ENCODE peak calls at places on chromosomes 4 and X, in four cellular contexts. V is H9, G is H1, O is IMR-90. U is an unnamed sample. For H3K27me3, the result is how much of the 10 kb centered on the place peaks cover.

GRCh38 chrX:93120805-93121204 is 552.6 kb downstream of the NAP1L3 start:
- DNase-seq in V (no peak), G (no peak), O (no peak), U (no peak)

GRCh38 chr4:180261346-180261745 is 1981.9 kb upstream of the TENM3 start:
- DNase-seq in V (no peak), G (no peak), O (no peak), U (peak)

GRCh38 chrX:44843318-44843702 is 511 bp upstream of the DUSP21 start:
- DNase-seq in V (no peak), G (no peak), O (no peak), U (no peak)

GRCh38 chr4:41745292-41746024 is 3.1 kb downstream of the PHOX2B start:
- DNase-seq in V (peak), G (peak), O (no peak), U (peak)

GRCh38 chr4:138308421-138308820 is 66.3 kb upstream of the SLC7A11 start:
- DNase-seq in V (no peak), G (no peak), O (peak), U (no peak)

GRCh38 chr4:13860126-13860525 is 232.6 kb upstream of the BOD1L1 start:
- DNase-seq in V (no peak), G (no peak), O (no peak), U (peak)

GRCh38 chr4:121421594-121421993 is 40.8 kb upstream of the QRFPR start:
- DNase-seq in V (no peak), G (no peak), O (no peak), U (peak)

GRCh38 chrX:151776113-151776790 is 41.7 kb downstream of the CNGA2 start:
- DNase-seq in V (peak), G (no peak), O (no peak), U (peak)

GRCh38 chr4:44446801-44447562 is 1.6 kb downstream of the KCTD8 start:
- DNase-seq in V (peak), G (peak), O (no peak), U (peak)

GRCh38 chr4:164442167-164442566 is 311.8 kb upstream of the SMIM31 start:
- DNase-seq in V (no peak), G (no peak), O (peak), U (no peak)

GRCh38 chr4:80116516-80116915 is 43.5 kb upstream of the ANTXR2 start:
- DNase-seq in V (no peak), G (no peak), O (no peak), U (no peak)

GRCh38 chrX:37468111-37468739 is 103.2 kb upstream of the LANCL3 start:
- DNase-seq in V (no peak), G (no peak), O (no peak), U (peak)

DNA sequence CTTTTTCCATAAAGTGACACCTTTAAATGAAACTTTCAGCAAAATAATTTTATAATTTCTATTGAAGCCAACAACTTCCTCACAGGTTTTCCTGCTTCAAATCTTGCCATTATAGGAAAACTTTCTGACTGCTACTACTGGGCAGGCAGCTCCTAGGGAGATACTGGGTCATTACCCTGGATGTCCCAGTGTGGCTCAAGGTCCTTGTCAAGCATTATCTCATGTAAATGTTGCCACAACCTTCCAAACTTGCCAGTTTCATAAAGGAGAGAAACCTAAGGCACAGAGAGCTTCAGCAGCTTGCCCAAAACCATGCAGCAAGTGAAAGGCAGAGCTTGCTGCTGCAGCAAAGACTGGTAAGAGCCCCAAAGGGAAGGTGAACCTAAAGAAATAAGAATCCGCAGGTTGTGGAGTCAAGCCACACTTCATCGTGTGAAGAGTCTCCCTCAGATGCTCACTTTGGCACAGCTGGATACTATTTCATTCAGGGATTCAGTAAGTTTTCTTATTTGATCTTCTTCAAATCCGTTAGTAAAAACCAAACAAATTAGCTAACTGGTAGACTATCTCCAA is 2.4 kb downstream of the MPP1 start:
- DNase-seq in V (no peak), G (no peak), O (no peak), U (no peak)
- H3K27me3 ChIP-seq in V (under half), G (under half), O (under half), U (under half)

DNA sequence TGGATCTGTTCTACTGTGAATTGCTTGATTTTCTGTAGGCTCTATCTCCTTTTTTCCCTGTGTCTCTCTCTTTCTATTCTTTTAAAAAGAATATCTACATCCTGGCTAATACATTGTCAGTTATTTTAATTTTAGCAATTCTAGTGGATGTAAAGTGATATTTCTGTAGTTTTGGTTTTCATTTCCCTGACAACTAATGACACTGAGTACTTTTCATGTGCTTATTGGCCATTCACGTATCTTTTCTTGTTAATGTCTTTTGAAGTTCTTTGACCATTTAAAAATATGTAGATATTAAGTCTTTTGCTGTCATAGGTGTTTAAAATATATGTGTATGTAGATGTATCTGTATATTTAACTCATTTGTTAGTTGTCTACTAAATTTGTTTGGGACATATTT is 59.0 kb upstream of the SOX3 start:
- DNase-seq in V (no peak), G (no peak), O (no peak), U (no peak)
- H3K56ac ChIP-seq in V (no peak), G (no peak), O (no peak), U (no peak)

GRCh38 chr4:5887361-5888221 is 5.3 kb downstream of the CRMP1 start:
- DNase-seq in V (peak), G (peak), O (no peak), U (peak)
- H3K27me3 ChIP-seq in V (under half), G (under half), O (under half), U (under half)

DNA sequence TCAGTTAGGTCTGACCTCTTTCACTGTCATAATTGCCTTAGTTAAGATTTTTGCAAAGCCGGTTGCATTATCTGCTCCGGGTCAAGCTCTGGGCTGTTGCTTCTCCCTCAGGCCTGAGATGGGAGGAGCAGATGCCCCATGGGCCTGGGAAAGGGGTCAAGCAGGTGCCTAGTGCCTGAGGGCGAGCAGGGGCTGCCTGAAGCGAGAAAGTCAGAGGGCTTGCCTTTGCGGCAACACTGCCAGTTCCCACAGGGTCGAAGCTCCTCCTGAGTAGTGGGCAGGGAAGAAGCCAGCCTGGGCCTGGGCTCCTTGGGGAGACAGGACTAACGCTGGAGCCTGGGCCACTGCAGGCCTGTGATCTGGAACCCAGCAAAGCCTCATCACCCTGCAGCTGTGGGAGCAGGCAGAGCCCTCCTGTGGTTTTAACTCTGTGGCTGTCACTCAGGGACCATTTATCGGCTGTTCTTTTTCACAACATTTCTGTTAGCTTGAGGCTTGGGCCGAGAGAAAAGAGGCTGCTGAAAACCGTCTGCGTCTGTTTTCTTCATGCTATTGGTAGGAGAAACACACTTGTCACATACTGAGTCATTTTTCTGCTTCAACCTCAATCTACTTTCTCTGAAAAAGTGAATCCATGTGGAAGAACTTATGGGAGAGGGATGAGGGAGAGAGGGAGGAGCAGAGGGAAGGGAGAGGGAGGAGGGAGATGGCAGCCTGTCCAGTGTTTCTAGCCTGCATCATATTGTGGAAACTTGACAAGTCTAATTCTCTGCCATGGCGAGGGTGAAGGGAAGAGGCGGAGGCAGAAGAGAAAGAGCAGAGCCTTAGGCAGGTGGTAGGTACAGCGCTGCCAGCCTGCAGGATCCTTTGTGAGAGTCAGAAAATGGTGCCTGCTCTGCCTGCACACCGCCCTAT is 68.4 kb downstream of the RHOH start:
- DNase-seq in V (no peak), G (no peak), O (no peak), U (peak)
- H3K56ac ChIP-seq in V (no peak), G (no peak), O (no peak), U (no peak)

GRCh38 chrX:72306851-72307645 is 1.3 kb upstream of the CITED1 start:
- DNase-seq in V (peak), G (no peak), O (peak), U (peak)

GRCh38 chrX:72309297-72310071 is 3.8 kb upstream of the CITED1 start:
- DNase-seq in V (no peak), G (no peak), O (no peak), U (peak)

GRCh38 chrX:72307646-72308051 is 1.9 kb upstream of the CITED1 start:
- DNase-seq in V (no peak), G (no peak), O (no peak), U (peak)

GRCh38 chrX:72308209-72308565 is 2.5 kb upstream of the CITED1 start:
- DNase-seq in V (no peak), G (no peak), O (no peak), U (no peak)

GRCh38 chrX:72308566-72309296 is 3.0 kb upstream of the CITED1 start:
- DNase-seq in V (peak), G (peak), O (peak), U (peak)
- H3K27me3 ChIP-seq in V (under half), G (half or more), O (half or more), U (under half)

DNA sequence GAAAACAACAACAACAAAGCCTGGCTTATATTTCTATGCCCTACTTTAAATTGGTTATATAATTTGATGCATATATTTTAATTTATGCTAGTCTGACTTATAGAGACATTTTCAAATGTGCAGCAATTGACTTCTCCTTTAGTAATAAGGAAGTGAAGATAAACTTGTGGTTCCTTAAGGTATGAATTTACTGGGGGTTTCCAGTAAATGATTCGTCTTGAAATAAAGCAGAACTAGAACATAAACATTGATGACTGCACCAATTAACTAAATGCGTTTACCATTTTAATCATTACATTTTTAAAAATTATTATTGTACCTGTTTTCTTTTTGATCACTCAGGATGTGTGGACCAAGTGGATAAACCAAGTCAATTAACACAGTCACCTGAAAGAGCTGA is 99.6 kb upstream of the CCSER1 start:
- DNase-seq in V (no peak), G (no peak), O (no peak), U (no peak)
- H3K56ac ChIP-seq in V (no peak), G (no peak), O (no peak), U (no peak)

U was measured in mesendoderm.